ENCODE peak calls at places on chromosomes 2 and 18, in four cellular contexts. J, L, T and A are unnamed samples.

GRCh38 chr2:120982598-120982997 is 246.9 kb downstream of the GLI2 start:
- DNase-seq in J (no peak), L (no peak), T (no peak), A (peak)

GRCh38 chr2:238518127-238518827 is 91.5 kb downstream of the ASB1 start:
- DNase-seq in T (no peak), L (peak), J (no peak), A (no peak)

GRCh38 chr2:118477111-118477517 is 370.3 kb downstream of the EN1 start:
- DNase-seq in L (no peak), J (peak), T (no peak), A (no peak)

GRCh38 chr2:29640360-29640759 is 281.0 kb downstream of the ALK start:
- DNase-seq in J (no peak), L (no peak), T (no peak), A (no peak)

GRCh38 chr2:120231974-120232635 is 8.9 kb upstream of the TMEM185B start:
- DNase-seq in L (no peak), T (no peak), J (peak), A (no peak)

GRCh38 chr2:15729709-15730544 is 138.3 kb downstream of the DDX1 start:
- DNase-seq in J (no peak), T (no peak), L (no peak), A (no peak)

GRCh38 chr2:15158117-15158516 is 403.0 kb downstream of the NBAS start:
- DNase-seq in J (no peak), T (no peak), L (no peak), A (peak)

GRCh38 chr2:98505311-98505808 is 60.7 kb downstream of the INPP4A start:
- DNase-seq in L (no peak), T (no peak), J (no peak), A (no peak)

GRCh38 chr2:61978522-61978921 is 73.0 kb downstream of the COMMD1 start:
- DNase-seq in T (no peak), L (no peak), J (no peak), A (no peak)

GRCh38 chr2:113962692-113963480 is 73.0 kb downstream of the ACTR3 start:
- DNase-seq in L (peak), T (no peak), J (no peak), A (no peak)

GRCh38 chr18:57466307-57466706 is 31.1 kb downstream of the ONECUT2 start:
- DNase-seq in T (no peak), L (no peak), J (no peak), A (no peak)

GRCh38 chr2:42906115-42906556 is 113.8 kb upstream of the HAAO start:
- DNase-seq in J (no peak), L (no peak), T (no peak), A (no peak)

GRCh38 chr2:189798312-189799029 is 14.2 kb downstream of the PMS1 start:
- DNase-seq in J (peak), L (peak), T (no peak), A (no peak)

GRCh38 chr18:55275042-55275897 is 312.7 kb downstream of the TCF4 start:
- DNase-seq in L (peak), J (peak), T (no peak), A (peak)

GRCh38 chr18:62409821-62410220 is 84.7 kb downstream of the TNFRSF11A start:
- DNase-seq in T (no peak), J (no peak), L (no peak), A (no peak)